ENCODE peak calls at places on chromosome X, in four cellular contexts. One of them, this sample, is unnamed.

GRCh38 chrX:2572740-2573139 is 72.0 kb upstream of the DHRSX start:
- DNase-seq in mammary epithelial cell: no peak
- DNase-seq in cardiac muscle cell: no peak
- DNase-seq in WERI-Rb-1: no peak
- DNase-seq in this sample: no peak

GRCh38 chrX:154096140-154097002 is 1.1 kb downstream of the MECP2 start:
- DNase-seq in WERI-Rb-1: peak
- DNase-seq in mammary epithelial cell: peak
- DNase-seq in cardiac muscle cell: peak
- DNase-seq in this sample: peak

GRCh38 chrX:100995469-100995868 is 26.0 kb downstream of the ARL13A start:
- DNase-seq in WERI-Rb-1: no peak
- DNase-seq in cardiac muscle cell: peak
- DNase-seq in mammary epithelial cell: peak
- DNase-seq in this sample: no peak

GRCh38 chrX:41732260-41732659 is 8.3 kb downstream of the GPR82 start:
- DNase-seq in WERI-Rb-1: no peak
- DNase-seq in mammary epithelial cell: no peak
- DNase-seq in cardiac muscle cell: no peak
- DNase-seq in this sample: no peak

GRCh38 chrX:124378643-124379042 is 32.3 kb downstream of the SH2D1A start:
- DNase-seq in cardiac muscle cell: no peak
- DNase-seq in WERI-Rb-1: no peak
- DNase-seq in mammary epithelial cell: no peak
- DNase-seq in this sample: no peak

GRCh38 chrX:48971325-48972213 is at the start of gene KCND1:
- DNase-seq in mammary epithelial cell: no peak
- DNase-seq in WERI-Rb-1: peak
- DNase-seq in cardiac muscle cell: peak
- DNase-seq in this sample: no peak

GRCh38 chrX:76279007-76279406 is 106.1 kb downstream of the PBDC1 start:
- DNase-seq in mammary epithelial cell: peak
- DNase-seq in cardiac muscle cell: peak
- DNase-seq in WERI-Rb-1: peak
- DNase-seq in this sample: no peak

GRCh38 chrX:10633722-10634121 is 13.3 kb upstream of the MID1 start:
- DNase-seq in cardiac muscle cell: peak
- DNase-seq in mammary epithelial cell: peak
- DNase-seq in WERI-Rb-1: no peak
- DNase-seq in this sample: no peak

GRCh38 chrX:105837227-105837626 is 14.9 kb downstream of the NRK start:
- DNase-seq in WERI-Rb-1: no peak
- DNase-seq in cardiac muscle cell: peak
- DNase-seq in mammary epithelial cell: peak
- DNase-seq in this sample: peak

GRCh38 chrX:45385767-45386166 is 185.1 kb upstream of the DIPK2B start:
- DNase-seq in mammary epithelial cell: no peak
- DNase-seq in cardiac muscle cell: no peak
- DNase-seq in WERI-Rb-1: no peak
- DNase-seq in this sample: no peak

GRCh38 chrX:15204130-15204751 is 65.6 kb downstream of the ASB9 start:
- DNase-seq in cardiac muscle cell: no peak
- DNase-seq in WERI-Rb-1: no peak
- DNase-seq in mammary epithelial cell: no peak
- DNase-seq in this sample: no peak

GRCh38 chrX:105567046-105567445 is 255.3 kb upstream of the NRK start:
- DNase-seq in mammary epithelial cell: no peak
- DNase-seq in cardiac muscle cell: no peak
- DNase-seq in WERI-Rb-1: no peak
- DNase-seq in this sample: no peak

GRCh38 chrX:19515615-19516105 is 352 bp upstream of the MAP3K15 start:
- DNase-seq in cardiac muscle cell: no peak
- DNase-seq in mammary epithelial cell: no peak
- DNase-seq in WERI-Rb-1: no peak
- DNase-seq in this sample: no peak

GRCh38 chrX:119105826-119106225 is 21.8 kb downstream of the KIAA1210 start:
- DNase-seq in WERI-Rb-1: no peak
- DNase-seq in mammary epithelial cell: no peak
- DNase-seq in cardiac muscle cell: peak
- DNase-seq in this sample: no peak

GRCh38 chrX:14027031-14027430 is 2.7 kb downstream of the GEMIN8 start:
- DNase-seq in WERI-Rb-1: no peak
- DNase-seq in cardiac muscle cell: peak
- DNase-seq in mammary epithelial cell: peak
- DNase-seq in this sample: no peak

GRCh38 chrX:72478853-72479252 is 93.8 kb downstream of the HDAC8 start:
- DNase-seq in cardiac muscle cell: no peak
- DNase-seq in WERI-Rb-1: no peak
- DNase-seq in mammary epithelial cell: no peak
- DNase-seq in this sample: no peak

GRCh38 chrX:72479324-72480274 is 93.0 kb downstream of the HDAC8 start:
- DNase-seq in mammary epithelial cell: no peak
- DNase-seq in WERI-Rb-1: no peak
- DNase-seq in cardiac muscle cell: no peak
- DNase-seq in this sample: no peak

GRCh38 chrX:72475952-72476668 is 96.5 kb downstream of the HDAC8 start:
- DNase-seq in WERI-Rb-1: no peak
- DNase-seq in cardiac muscle cell: no peak
- DNase-seq in mammary epithelial cell: peak
- DNase-seq in this sample: no peak

GRCh38 chrX:72478351-72478750 is 94.3 kb downstream of the HDAC8 start:
- DNase-seq in WERI-Rb-1: no peak
- DNase-seq in mammary epithelial cell: no peak
- DNase-seq in cardiac muscle cell: no peak
- DNase-seq in this sample: no peak

DNA sequence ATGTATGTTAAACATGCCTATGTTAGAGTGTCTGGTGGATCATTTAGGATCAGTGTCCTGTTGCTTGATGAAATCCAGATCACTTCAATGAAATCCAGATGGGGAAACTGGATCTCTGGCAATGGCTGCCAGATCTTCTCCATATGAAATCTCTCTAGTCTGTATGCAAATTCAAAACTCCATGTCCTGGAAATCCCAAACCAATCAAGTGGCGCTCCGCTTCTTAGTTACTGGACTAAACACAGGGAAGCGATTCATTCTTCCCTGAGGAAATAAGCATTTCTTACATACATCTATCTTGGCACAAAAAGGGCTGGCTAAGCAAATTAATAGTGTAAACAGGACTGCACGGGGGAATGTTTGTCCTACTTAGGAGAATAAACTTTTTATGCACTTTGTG is 94.9 kb downstream of the HDAC8 start:
- DNase-seq in mammary epithelial cell: no peak
- DNase-seq in cardiac muscle cell: no peak
- DNase-seq in WERI-Rb-1: no peak
- DNase-seq in this sample: no peak
- TF ChIP-seq CTCF in mammary epithelial cell: no peak
- TF ChIP-seq CTCF in cardiac muscle cell: no peak
- TF ChIP-seq CTCF in WERI-Rb-1: no peak
- TF ChIP-seq CTCF in this sample: no peak

GRCh38 chrX:12138366-12139313 is at the start of gene FRMPD4:
- DNase-seq in mammary epithelial cell: peak
- DNase-seq in WERI-Rb-1: no peak
- DNase-seq in cardiac muscle cell: peak
- DNase-seq in this sample: no peak
- TF ChIP-seq CTCF in mammary epithelial cell: no peak
- TF ChIP-seq CTCF in WERI-Rb-1: no peak
- TF ChIP-seq CTCF in cardiac muscle cell: peak
- TF ChIP-seq CTCF in this sample: no peak

GRCh38 chrX:138150709-138151108 is 560.8 kb downstream of the FGF13 start:
- DNase-seq in WERI-Rb-1: no peak
- DNase-seq in cardiac muscle cell: no peak
- DNase-seq in mammary epithelial cell: no peak
- DNase-seq in this sample: no peak
- TF ChIP-seq CTCF in WERI-Rb-1: no peak
- TF ChIP-seq CTCF in cardiac muscle cell: no peak
- TF ChIP-seq CTCF in mammary epithelial cell: no peak
- TF ChIP-seq CTCF in this sample: no peak

DNA sequence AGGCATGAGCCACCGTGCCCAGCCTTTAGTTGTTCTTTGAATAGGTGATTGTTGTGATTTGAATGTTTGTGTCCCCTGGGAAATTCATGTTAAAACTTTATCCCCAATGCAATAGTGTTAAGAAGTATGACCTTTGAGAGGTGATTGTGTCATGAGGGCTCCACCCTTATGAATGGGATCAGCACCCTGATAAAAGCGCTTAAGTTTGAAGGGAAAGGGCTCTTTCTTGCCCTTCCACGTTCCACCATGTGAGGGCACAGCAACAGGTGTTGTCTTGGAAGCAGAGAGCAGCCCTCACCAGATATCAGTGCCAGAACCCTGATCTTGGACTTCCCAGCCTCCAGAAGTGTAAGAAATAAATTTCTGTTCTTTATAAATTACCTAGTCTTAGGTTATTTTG is 33.7 kb upstream of the RP2 start:
- DNase-seq in cardiac muscle cell: no peak
- DNase-seq in mammary epithelial cell: no peak
- DNase-seq in WERI-Rb-1: no peak
- DNase-seq in this sample: no peak
- TF ChIP-seq CTCF in cardiac muscle cell: peak
- TF ChIP-seq CTCF in mammary epithelial cell: peak
- TF ChIP-seq CTCF in WERI-Rb-1: no peak
- TF ChIP-seq CTCF in this sample: no peak

This sample was measured in tibial artery.